ENCODE peak calls at places on chromosomes 4 and X, in seven cellular contexts. Z is adrenal gland, W is psoas muscle, E is brain microvascular endothelial cell, T is HL-60, X is prostate gland, D is PC-3. G is an unnamed sample.

GRCh38 chrX:44431206-44431605 is 87.7 kb upstream of the EFHC2 start:
- DNase-seq in T (no peak), X (peak), Z (no peak), E (peak), D (peak), W (no peak), G (no peak)

GRCh38 chrX:13177921-13178320 is 133.5 kb upstream of the FAM9C start:
- DNase-seq in W (no peak), D (no peak), E (no peak), T (no peak), Z (no peak), X (no peak), G (peak)

GRCh38 chr4:81137446-81137845 is 77.6 kb downstream of the PRKG2 start:
- DNase-seq in D (no peak), Z (no peak), W (no peak), X (no peak), E (no peak), T (no peak), G (no peak)

GRCh38 chrX:154056739-154057367 is 37.2 kb upstream of the IRAK1 start:
- DNase-seq in D (no peak), Z (peak), X (peak), E (no peak), W (no peak), T (peak), G (peak)

GRCh38 chrX:39948564-39948963 is 149.2 kb downstream of the BCOR start:
- DNase-seq in X (no peak), W (no peak), E (no peak), D (no peak), Z (no peak), T (no peak), G (no peak)

GRCh38 chr4:151894246-151894645 is 133.4 kb upstream of the GATB start:
- DNase-seq in T (no peak), E (no peak), X (no peak), W (no peak), D (no peak), Z (no peak), G (no peak)

GRCh38 chr4:7199771-7200441 is 7.6 kb downstream of the SORCS2 start:
- DNase-seq in Z (no peak), D (no peak), W (no peak), X (no peak), T (no peak), E (no peak), G (no peak)

GRCh38 chrX:36978886-36979285 is 29.3 kb upstream of the FAM47C start:
- DNase-seq in Z (no peak), E (peak), X (no peak), W (no peak), D (peak), T (no peak), G (no peak)

GRCh38 chr4:174084542-174084941 is 198.9 kb downstream of the FBXO8 start:
- DNase-seq in W (no peak), E (no peak), T (no peak), Z (no peak), D (no peak), X (no peak), G (no peak)

GRCh38 chrX:69297521-69297920 is 132.3 kb upstream of the PJA1 start:
- DNase-seq in W (no peak), Z (no peak), X (no peak), D (no peak), T (no peak), E (no peak), G (no peak)

GRCh38 chr4:168751263-168752225 is 254.7 kb downstream of the PALLD start:
- DNase-seq in X (no peak), T (no peak), E (peak), W (no peak), D (no peak), Z (no peak), G (no peak)

GRCh38 chr4:168569909-168570276 is 73.0 kb downstream of the PALLD start:
- DNase-seq in X (peak), W (no peak), T (no peak), D (peak), E (no peak), Z (no peak), G (no peak)

GRCh38 chr4:6688879-6689505 is 4.7 kb upstream of the S100P start:
- DNase-seq in Z (peak), T (no peak), D (peak), W (no peak), X (peak), E (peak), G (peak)

GRCh38 chr4:55768291-55768690 is 51.3 kb upstream of the EXOC1L start:
- DNase-seq in X (no peak), Z (no peak), T (no peak), W (no peak), D (peak), E (peak), G (no peak)

GRCh38 chrX:8879750-8880149 is 78.6 kb upstream of the FAM9A start:
- DNase-seq in X (no peak), W (no peak), D (peak), E (peak), Z (no peak), T (no peak), G (no peak)

GRCh38 chr4:83128235-83128929 is 13.9 kb upstream of the PLAC8 start:
- DNase-seq in W (no peak), E (peak), X (no peak), Z (no peak), D (peak), T (peak), G (no peak)

GRCh38 chr4:168511780-168512467 is 15.1 kb downstream of the PALLD start:
- DNase-seq in X (no peak), T (no peak), E (no peak), W (no peak), Z (no peak), D (no peak), G (peak)

GRCh38 chr4:7206385-7206784 is 14.0 kb downstream of the SORCS2 start:
- DNase-seq in D (peak), W (no peak), E (peak), Z (no peak), X (no peak), T (no peak), G (no peak)

GRCh38 chr4:71389149-71389840 is 50.5 kb downstream of the SLC4A4 start:
- DNase-seq in X (peak), Z (no peak), W (no peak), D (peak), E (no peak), T (no peak), G (no peak)

GRCh38 chr4:155900402-155900801 is 3.1 kb upstream of the TDO2 start:
- DNase-seq in X (no peak), D (peak), W (no peak), E (peak), T (no peak), Z (peak), G (no peak)

GRCh38 chr4:74097161-74097560 is 1.8 kb downstream of the CXCL2 start:
- DNase-seq in T (no peak), Z (no peak), W (no peak), E (no peak), X (no peak), D (no peak), G (no peak)

GRCh38 chr4:8176547-8177399 is 18.2 kb upstream of the ABLIM2 start:
- DNase-seq in W (peak), T (peak), X (no peak), D (peak), Z (peak), E (peak), G (peak)

GRCh38 chrX:75746891-75747639 is 38.0 kb downstream of the MAGEE2 start:
- DNase-seq in D (peak), Z (peak), E (peak), X (peak), W (peak), T (no peak), G (peak)

GRCh38 chr4:177673980-177674504 is 231.8 kb upstream of the AGA start:
- DNase-seq in W (no peak), T (no peak), X (no peak), E (no peak), D (no peak), Z (no peak), G (no peak)

GRCh38 chrX:95754411-95754810 is 930.2 kb upstream of the DIAPH2 start:
- DNase-seq in Z (no peak), D (no peak), X (no peak), T (no peak), W (no peak), E (no peak), G (no peak)

GRCh38 chr4:127212269-127212580 is 420.5 kb upstream of the INTU start:
- DNase-seq in E (no peak), X (no peak), T (no peak), Z (no peak), D (no peak), W (no peak), G (no peak)

GRCh38 chrX:66731398-66731797 is 92.5 kb upstream of the EDA2R start:
- DNase-seq in W (no peak), E (peak), D (peak), T (peak), X (no peak), Z (no peak), G (no peak)

GRCh38 chr4:112213091-112213490 is 18.5 kb upstream of the AP1AR start:
- DNase-seq in D (no peak), Z (no peak), T (peak), X (no peak), E (no peak), W (no peak), G (no peak)

GRCh38 chrX:46838974-46839480 is 2.2 kb downstream of the RP2 start:
- DNase-seq in E (no peak), D (no peak), T (no peak), Z (no peak), W (no peak), X (no peak), G (no peak)

GRCh38 chrX:85977218-85977617 is 70.1 kb downstream of the CHM start:
- DNase-seq in Z (no peak), E (no peak), D (no peak), W (no peak), X (no peak), T (no peak), G (no peak)
- H3K27ac ChIP-seq in Z (no peak), E (no peak), D (no peak), W (no peak), X (no peak), T (no peak), G (no peak)

DNA sequence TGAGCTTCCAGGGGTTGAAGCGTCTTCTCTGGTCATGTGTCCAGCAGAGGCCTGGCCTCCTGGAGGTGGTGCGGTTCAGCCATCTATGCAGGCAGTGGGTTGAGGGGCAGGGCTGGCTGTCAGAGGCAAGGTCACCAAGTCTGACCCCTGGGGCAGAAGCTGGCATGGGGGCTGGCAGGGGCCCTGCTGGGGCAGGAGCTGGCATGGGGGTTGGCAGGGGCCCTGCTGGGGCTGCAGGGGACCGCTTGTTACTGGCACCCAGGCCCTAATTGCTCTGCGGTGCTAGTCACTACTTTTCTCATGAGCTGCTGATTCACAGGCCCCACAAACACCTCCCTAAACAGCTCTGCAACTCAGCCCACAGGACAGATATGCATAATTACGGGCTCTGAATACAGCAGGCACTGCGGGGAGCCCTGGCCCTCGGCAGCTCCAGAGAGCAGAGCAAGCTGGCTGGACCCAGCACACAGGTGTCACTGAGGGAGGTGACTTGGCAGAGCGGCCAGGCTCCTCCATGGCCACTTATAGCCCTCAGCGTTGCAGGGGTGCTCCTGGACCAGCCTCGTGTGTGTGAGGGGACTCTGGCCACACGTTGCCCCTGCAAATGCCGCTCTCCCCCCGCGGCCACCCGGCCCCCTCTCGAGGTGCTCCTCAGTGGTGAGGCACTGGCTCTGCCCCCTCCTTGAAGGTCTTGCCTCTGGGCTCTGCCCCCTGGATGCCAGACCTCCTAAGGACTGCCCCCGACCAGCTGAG is 32.6 kb downstream of the CPLX1 start:
- DNase-seq in Z (no peak), E (no peak), W (no peak), T (no peak), D (no peak), X (no peak), G (no peak)
- H3K27ac ChIP-seq in Z (no peak), E (no peak), W (no peak), T (no peak), D (no peak), X (no peak), G (no peak)

DNA sequence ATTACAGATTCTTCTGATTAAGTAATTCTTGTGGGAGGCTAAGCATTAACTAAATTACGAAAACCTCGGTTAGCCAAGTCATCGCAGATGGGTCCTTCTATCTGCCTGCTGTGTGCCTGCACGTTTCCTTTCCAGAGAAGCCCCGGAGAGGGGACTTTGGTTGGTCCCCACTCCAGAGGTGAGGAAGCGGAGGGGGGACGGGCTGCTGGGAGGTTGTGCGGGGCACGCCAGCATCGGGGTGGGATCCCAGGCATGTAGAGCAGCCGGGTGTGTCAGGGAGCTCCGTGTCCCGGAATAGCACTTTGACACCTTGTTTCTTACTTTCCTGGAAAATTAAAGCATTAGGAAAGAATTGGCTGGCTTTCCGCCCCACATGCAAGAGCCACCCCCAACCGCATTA is 26.6 kb downstream of the PIGG start:
- DNase-seq in T (no peak), D (no peak), Z (no peak), W (no peak), E (no peak), X (no peak), G (no peak)
- H3K27ac ChIP-seq in T (no peak), D (no peak), Z (no peak), W (no peak), E (no peak), X (no peak), G (no peak)

GRCh38 chrX:38368774-38369173 is 16.4 kb downstream of the OTC start:
- DNase-seq in X (no peak), Z (no peak), W (no peak), T (no peak), D (no peak), E (no peak), G (no peak)
- H3K27ac ChIP-seq in X (no peak), Z (no peak), W (no peak), T (no peak), D (no peak), E (no peak), G (no peak)

DNA sequence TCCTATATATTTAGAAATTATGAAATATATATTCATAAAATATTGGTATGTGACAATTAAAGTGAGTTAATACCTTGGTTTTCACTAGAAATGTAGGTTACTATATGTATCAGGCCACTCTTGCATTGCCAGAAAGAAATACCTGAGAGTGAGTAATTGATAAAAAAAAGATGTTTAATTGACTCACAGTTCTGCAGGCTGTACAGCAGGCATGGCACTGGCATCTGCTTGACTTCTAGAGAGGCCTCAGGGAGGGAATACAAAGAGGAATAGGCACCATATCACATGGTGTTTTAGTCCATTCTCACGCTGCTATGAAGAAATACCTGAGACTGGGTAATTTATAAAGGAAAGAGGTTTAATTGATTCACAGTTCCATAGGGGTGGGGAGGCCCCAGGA is 1560.6 kb downstream of the STIM2 start:
- DNase-seq in D (no peak), W (no peak), Z (no peak), T (no peak), X (no peak), E (no peak), G (no peak)
- H3K27ac ChIP-seq in D (no peak), W (no peak), Z (no peak), T (no peak), X (no peak), E (no peak), G (no peak)

GRCh38 chrX:110015915-110016314 is 13.0 kb downstream of the TMEM164 start:
- DNase-seq in D (no peak), T (no peak), Z (peak), E (no peak), W (no peak), X (no peak), G (no peak)
- H3K27ac ChIP-seq in D (no peak), T (no peak), Z (no peak), E (no peak), W (peak), X (no peak), G (no peak)

GRCh38 chr4:80124246-80125211 is 51.5 kb upstream of the ANTXR2 start:
- DNase-seq in W (no peak), Z (no peak), T (no peak), X (no peak), E (no peak), D (no peak), G (no peak)
- H3K27ac ChIP-seq in W (no peak), Z (no peak), T (no peak), X (no peak), E (no peak), D (no peak), G (peak)